ENCODE peak calls at places on chromosomes 5 and 9, in nine cellular contexts. Z is right lobe of liver, C is fibroblast of lung, K is PC-3, B is HCT116, M is K562, H is body of pancreas, P is transverse colon, U is DND-41. G is an unnamed sample.

GRCh38 chr9:68947015-68947414 is 66.9 kb downstream of the PRKACG start:
- DNase-seq in M (no peak), B (no peak), K (no peak), Z (no peak), U (no peak), H (no peak), C (no peak), P (no peak), G (no peak)

GRCh38 chr5:120789918-120790714 is 326.0 kb downstream of the PRR16 start:
- DNase-seq in P (no peak), K (no peak), H (no peak), C (no peak), Z (no peak), B (no peak), M (no peak), U (no peak), G (no peak)

GRCh38 chr5:80251636-80252035 is 4.2 kb downstream of the SERINC5 start:
- DNase-seq in P (no peak), H (no peak), B (no peak), M (no peak), K (no peak), Z (peak; percentile 57), C (no peak), U (no peak), G (no peak)

GRCh38 chr5:176887252-176887849 is 11.8 kb downstream of the HK3 start:
- DNase-seq in U (no peak), M (no peak), Z (no peak), K (no peak), B (no peak), H (no peak), C (no peak), P (no peak), G (no peak)

GRCh38 chr5:174571662-174572397 is 152.6 kb upstream of the MSX2 start:
- DNase-seq in Z (no peak), P (peak; percentile 26), C (peak; percentile 98), K (peak; percentile 91), U (no peak), B (peak; percentile 88), M (no peak), H (peak; percentile 26), G (peak; percentile 17)

GRCh38 chr5:148828461-148829247 is 2.2 kb downstream of the ADRB2 start:
- DNase-seq in H (no peak), B (no peak), M (no peak), U (no peak), Z (no peak), K (peak; percentile 86), P (no peak), C (no peak), G (no peak)

GRCh38 chr9:114342755-114343440 is 13.2 kb downstream of the ORM2 start:
- DNase-seq in M (no peak), H (no peak), B (no peak), P (no peak), U (no peak), Z (no peak), C (no peak), K (no peak), G (no peak)

GRCh38 chr9:15531380-15531779 is 20.6 kb upstream of the PSIP1 start:
- DNase-seq in C (no peak), Z (no peak), H (no peak), B (no peak), P (no peak), U (no peak), M (no peak), K (no peak), G (no peak)

GRCh38 chr9:26462213-26462612 is 430.4 kb downstream of the CAAP1 start:
- DNase-seq in U (no peak), Z (no peak), H (no peak), C (no peak), P (no peak), K (peak; percentile 18), M (no peak), B (no peak), G (peak; percentile 48)

GRCh38 chr9:114080195-114080772 is 2.2 kb upstream of the AMBP start:
- DNase-seq in P (no peak), K (peak; percentile 10), M (no peak), H (no peak), B (no peak), C (no peak), U (no peak), Z (no peak), G (no peak)

GRCh38 chr5:174720612-174721521 is 3.5 kb upstream of the MSX2 start:
- DNase-seq in B (no peak), H (peak; percentile 27), Z (no peak), U (no peak), C (no peak), K (no peak), P (no peak), M (peak; percentile 18), G (peak; percentile 71)

GRCh38 chr5:180193749-180194375 is 15.1 kb downstream of the RASGEF1C start:
- DNase-seq in Z (no peak), B (no peak), C (no peak), M (no peak), P (no peak), H (no peak), K (no peak), U (no peak), G (no peak)

GRCh38 chr9:133558191-133559126 is 24.0 kb downstream of the ADAMTSL2 start:
- DNase-seq in H (no peak), C (peak; percentile 69), U (no peak), P (no peak), Z (no peak), K (peak; percentile 52), M (peak; percentile 62), B (peak; percentile 54), G (peak; percentile 10)

GRCh38 chr9:127578952-127579853 is 32.9 kb upstream of the STXBP1 start:
- DNase-seq in M (peak; percentile 13), P (peak; percentile 88), C (peak; percentile 96), K (peak; percentile 96), Z (peak; percentile 81), U (peak; percentile 34), H (peak; percentile 92), B (peak; percentile 91), G (no peak)

GRCh38 chr9:107674937-107675277 is 185.3 kb upstream of the KLF4 start:
- DNase-seq in P (peak; percentile 14), B (no peak), H (no peak), K (no peak), Z (no peak), C (peak; percentile 35), U (no peak), M (no peak), G (no peak)

GRCh38 chr9:124392855-124393460 is 22.3 kb downstream of the PSMB7 start:
- DNase-seq in M (peak; percentile 47), U (no peak), B (peak; percentile 39), H (peak; percentile 27), C (peak; percentile 81), K (peak; percentile 95), P (no peak), Z (no peak), G (peak; percentile 58)

GRCh38 chr5:32767948-32768427 is 56.9 kb downstream of the NPR3 start:
- DNase-seq in B (peak; percentile 54), U (no peak), Z (peak; percentile 43), C (peak; percentile 99), K (peak; percentile 99), M (no peak), H (no peak), P (no peak), G (no peak)

GRCh38 chr5:181241393-181241975 is 2.2 kb downstream of the RACK1 start:
- DNase-seq in M (no peak), K (peak; percentile 81), Z (no peak), H (no peak), B (no peak), C (peak; percentile 82), U (peak; percentile 41), P (no peak), G (no peak)

GRCh38 chr9:70531286-70531685 is 116.8 kb upstream of the KLF9 start:
- DNase-seq in K (no peak), P (no peak), Z (no peak), U (no peak), C (no peak), M (no peak), H (no peak), B (no peak), G (no peak)
- H3K27me3 ChIP-seq in K (peaks cover 17% of the 10 kb centered on the region), P (no peaks in the 10 kb centered on the region), Z (no peaks in the 10 kb centered on the region), U (no peaks in the 10 kb centered on the region), C (no peaks in the 10 kb centered on the region), M (no peaks in the 10 kb centered on the region), H (no peaks in the 10 kb centered on the region), B (no peaks in the 10 kb centered on the region), G (no peaks in the 10 kb centered on the region)

DNA sequence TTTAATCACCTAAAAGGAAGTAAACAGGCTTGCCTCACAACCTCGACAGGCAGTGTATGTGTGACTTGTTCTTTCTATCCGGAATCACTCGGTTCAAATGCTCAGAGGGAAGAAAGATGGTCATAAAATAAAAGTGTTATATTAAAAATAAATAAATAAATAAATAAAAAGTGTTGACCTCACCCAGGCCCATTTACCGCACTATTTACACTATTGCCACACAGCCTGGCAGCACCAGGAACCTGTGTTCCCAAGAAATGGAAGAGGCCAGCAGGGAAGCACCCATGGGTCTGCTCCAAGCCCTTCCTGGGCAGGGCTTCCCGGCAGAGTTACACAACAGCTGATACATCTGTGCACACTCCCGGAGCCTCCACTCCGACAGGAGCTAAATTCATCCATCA is 127.9 kb downstream of the EFNA5 start:
- DNase-seq in H (peak; percentile 78), P (peak; percentile 39), Z (peak; percentile 86), M (no peak), U (no peak), K (peak; percentile 68), B (no peak), C (peak; percentile 83), G (peak; percentile 46)
- H3K4me3 ChIP-seq in H (no peak overlapping the region), P (no peak overlapping the region), Z (no peak overlapping the region), M (no peak overlapping the region), U (no peak overlapping the region), K (peak overlapping the region; percentile 47), B (no peak overlapping the region), C (no peak overlapping the region), G (no peak overlapping the region)

GRCh38 chr5:178851951-178852350 is 7.8 kb upstream of the ZNF354B start:
- DNase-seq in Z (no peak), P (no peak), U (no peak), M (no peak), C (no peak), B (no peak), H (no peak), K (no peak), G (no peak)
- H3K27me3 ChIP-seq in Z (no peaks in the 10 kb centered on the region), P (no peaks in the 10 kb centered on the region), U (peaks cover 6% of the 10 kb centered on the region), M (peaks cover 15% of the 10 kb centered on the region), C (no peaks in the 10 kb centered on the region), B (no peaks in the 10 kb centered on the region), H (no peaks in the 10 kb centered on the region), K (peaks cover 6% of the 10 kb centered on the region), G (no peaks in the 10 kb centered on the region)

DNA sequence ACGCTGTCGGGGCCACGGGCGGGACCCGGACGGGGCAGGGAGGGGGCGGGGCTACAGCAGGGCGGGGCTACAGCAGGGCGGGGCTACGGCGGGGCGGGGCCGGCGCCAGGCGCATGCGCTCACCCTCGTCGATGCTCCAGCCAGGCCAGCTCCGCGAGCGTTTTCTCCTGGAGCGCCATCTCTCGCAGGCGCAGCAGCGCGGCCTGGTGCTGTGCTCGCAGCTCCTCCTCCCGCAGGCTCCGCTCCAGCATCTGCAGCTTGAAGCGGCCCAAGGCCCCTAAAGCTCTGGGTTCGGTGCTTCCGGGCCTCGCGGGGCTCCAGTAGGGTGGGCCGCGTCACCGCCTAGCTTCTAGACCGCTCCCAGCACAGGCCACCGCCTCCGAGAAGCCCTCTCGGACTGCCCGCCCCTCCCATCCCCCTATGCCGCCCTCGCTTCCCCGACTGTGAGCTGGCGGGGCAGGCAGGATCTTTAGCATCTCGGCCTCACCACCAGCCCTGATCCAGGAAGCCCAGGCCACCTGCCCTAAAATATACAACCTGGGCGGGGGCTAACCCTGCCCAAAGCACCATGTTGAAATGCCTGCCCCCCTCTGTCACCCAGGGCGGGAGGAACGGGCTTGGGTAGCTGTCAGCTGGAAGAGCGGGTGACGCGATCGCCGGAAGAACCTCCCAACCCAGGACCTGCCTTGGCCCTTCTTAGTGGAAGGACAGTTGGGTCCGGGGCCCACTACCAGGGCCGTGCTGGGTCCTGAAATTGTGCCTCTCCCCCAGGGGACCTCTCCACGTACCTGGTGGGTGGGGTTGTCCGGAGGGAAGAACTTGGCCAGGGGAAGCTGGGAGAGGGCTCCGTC is 21.9 kb upstream of the QSOX2 start:
- DNase-seq in K (peak; percentile 75), B (peak; percentile 56), M (peak; percentile 99), U (peak; percentile 84), C (peak; percentile 84), Z (peak; percentile 88), P (peak; percentile 85), H (peak; percentile 90), G (peak; percentile 86)
- H3K4me3 ChIP-seq in K (peak overlapping the region; percentile 56), B (peak overlapping the region; percentile 62), M (peak overlapping the region; percentile 37), U (peak overlapping the region; percentile 9), C (peak overlapping the region; percentile 40), Z (peak overlapping the region; percentile 39), P (peak overlapping the region; percentile 20), H (no peak overlapping the region), G (peak overlapping the region; percentile 22)

G was measured in HAP-1.